ENCODE peak calls at places on chromosomes 3 and 15, in five cellular contexts. O is neural progenitor cell, Y is HepG2, P is fibroblast of lung, M is H1. E is an unnamed sample.

GRCh38 chr3:152100491-152101086 is 168.1 kb upstream of the MBNL1 start:
- DNase-seq in O (no peak), Y (no peak), P (no peak), M (no peak), E (no peak)

GRCh38 chr3:20080956-20081554 is 40.8 kb downstream of the KAT2B start:
- DNase-seq in O (no peak), Y (peak), P (peak), M (no peak), E (peak)

GRCh38 chr3:25962255-25962654 is 172.4 kb downstream of the OXSM start:
- DNase-seq in O (peak), Y (peak), P (no peak), M (no peak), E (no peak)

GRCh38 chr3:115651089-115651488 is 27.8 kb downstream of the GAP43 start:
- DNase-seq in O (no peak), Y (no peak), P (no peak), M (no peak), E (no peak)

GRCh38 chr3:8730641-8731040 is 3.0 kb upstream of the CAV3 start:
- DNase-seq in O (no peak), Y (no peak), P (peak), M (no peak), E (peak)

GRCh38 chr3:45644467-45645201 is 44.6 kb upstream of the SACM1L start:
- DNase-seq in O (no peak), Y (no peak), P (peak), M (no peak), E (peak)

GRCh38 chr15:75669191-75669878 is 21.6 kb downstream of the SNX33 start:
- DNase-seq in O (no peak), Y (no peak), P (peak), M (no peak), E (peak)

GRCh38 chr15:91311986-91312385 is 211.9 kb downstream of the SV2B start:
- DNase-seq in O (no peak), Y (no peak), P (no peak), M (no peak), E (no peak)

GRCh38 chr15:69225355-69226027 is 65.1 kb downstream of the GLCE start:
- DNase-seq in O (peak), Y (peak), P (peak), M (no peak), E (peak)

GRCh38 chr15:36882487-36883108 is 217.8 kb downstream of the MEIS2 start:
- DNase-seq in O (peak), Y (no peak), P (peak), M (no peak), E (no peak)

GRCh38 chr15:36883705-36884355 is 216.5 kb downstream of the MEIS2 start:
- DNase-seq in O (peak), Y (peak), P (peak), M (peak), E (peak)

GRCh38 chr15:36886135-36887011 is 214.0 kb downstream of the MEIS2 start:
- DNase-seq in O (peak), Y (no peak), P (peak), M (no peak), E (no peak)

GRCh38 chr15:36885709-36886108 is 214.6 kb downstream of the MEIS2 start:
- DNase-seq in O (no peak), Y (no peak), P (peak), M (no peak), E (no peak)

DNA sequence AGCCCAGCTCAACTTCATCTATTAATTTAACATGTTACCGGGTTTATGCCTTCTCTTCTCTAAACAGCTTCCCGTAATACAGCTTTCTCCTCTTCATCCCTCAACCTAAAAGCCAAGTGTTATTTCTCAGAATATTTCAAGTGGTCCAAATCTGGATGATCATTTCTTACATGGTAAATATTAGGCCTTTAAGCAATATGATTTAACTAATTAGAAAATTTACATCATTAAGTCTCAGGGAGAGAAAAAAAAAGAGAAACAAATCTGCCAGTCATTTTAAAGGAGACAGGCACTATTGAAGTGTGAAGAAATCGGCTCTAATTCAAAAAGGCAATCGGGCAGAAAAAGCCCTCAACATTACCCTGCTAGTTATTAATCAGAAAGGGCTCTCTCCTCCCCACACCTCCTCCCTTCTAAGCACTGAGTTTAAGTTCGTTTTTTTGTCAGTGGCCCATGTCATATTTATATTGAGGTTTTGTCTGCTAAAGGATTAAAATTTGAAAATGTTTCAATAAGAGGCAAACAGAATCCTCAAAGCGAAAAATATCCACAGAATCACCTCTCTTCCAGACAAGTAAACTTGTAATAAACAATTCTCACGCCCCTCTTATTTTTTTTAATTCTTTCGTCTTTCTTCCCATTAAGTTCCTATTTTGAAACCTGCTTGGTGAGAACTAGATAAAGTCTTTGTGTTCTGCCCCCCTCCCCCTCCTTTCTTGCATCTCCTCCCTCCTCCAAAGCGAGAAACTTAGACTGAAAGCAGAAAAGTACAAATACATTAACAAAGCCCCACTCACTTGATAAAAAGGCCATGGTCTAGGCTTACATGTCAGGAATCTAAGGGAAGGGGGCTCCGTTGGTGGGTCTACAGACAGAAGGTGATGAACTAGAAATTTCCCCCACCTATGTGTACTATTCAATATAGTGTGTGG is 215.7 kb downstream of the MEIS2 start:
- DNase-seq in O (peak), Y (no peak), P (peak), M (no peak), E (no peak)
- TF ChIP-seq EZH2 in O (no peak), Y (no peak), P (no peak), M (no peak), E (no peak)

GRCh38 chr3:187931770-187932278 is 186.6 kb upstream of the BCL6 start:
- DNase-seq in O (no peak), Y (no peak), P (no peak), M (no peak), E (no peak)

GRCh38 chr3:187939891-187940290 is 194.6 kb upstream of the BCL6 start:
- DNase-seq in O (no peak), Y (no peak), P (no peak), M (no peak), E (no peak)

GRCh38 chr3:187936676-187937075 is 191.4 kb upstream of the BCL6 start:
- DNase-seq in O (no peak), Y (no peak), P (no peak), M (no peak), E (no peak)

GRCh38 chr3:187932530-187932929 is 187.3 kb upstream of the BCL6 start:
- DNase-seq in O (no peak), Y (no peak), P (no peak), M (no peak), E (no peak)

GRCh38 chr3:187935623-187936156 is 190.4 kb upstream of the BCL6 start:
- DNase-seq in O (no peak), Y (no peak), P (no peak), M (no peak), E (no peak)
- H3K4me2 ChIP-seq in O (no peak), Y (no peak), P (no peak), M (no peak), E (peak)

DNA sequence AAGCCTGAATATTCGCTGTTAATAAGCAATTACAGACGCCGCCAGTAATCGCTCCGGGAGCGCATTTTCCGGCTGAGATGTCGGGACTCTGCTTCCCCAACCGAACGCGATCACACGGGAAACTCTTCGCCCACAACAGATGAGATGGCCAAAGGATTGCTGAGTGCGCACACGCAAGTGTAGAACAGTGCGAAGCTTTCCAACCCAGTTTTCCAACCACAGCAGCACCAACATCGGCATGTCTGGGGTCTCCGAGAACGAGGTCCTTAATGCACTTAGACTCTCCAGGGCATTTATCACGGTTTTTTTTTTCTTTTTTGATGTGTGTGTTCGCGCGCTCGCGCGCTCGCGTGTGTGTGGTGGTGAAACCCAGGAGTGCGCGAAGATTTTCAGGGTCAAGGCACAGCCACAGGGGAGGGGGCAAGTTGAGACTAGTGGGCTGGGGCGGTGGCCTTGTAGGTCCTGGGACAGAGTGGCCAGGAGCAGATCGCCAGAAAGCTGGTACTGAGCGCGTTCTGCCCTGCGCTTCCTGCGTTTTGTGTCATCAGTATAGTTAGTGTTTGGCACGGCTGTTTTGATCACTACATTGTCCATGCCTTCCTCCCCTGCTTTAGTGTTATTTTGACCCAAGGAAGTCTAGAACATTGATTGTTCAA is 1.8 kb upstream of the EOMES start:
- DNase-seq in O (peak), Y (no peak), P (no peak), M (peak), E (no peak)
- TF ChIP-seq EZH2 in O (peak), Y (no peak), P (peak), M (peak), E (no peak)

GRCh38 chr15:60017538-60018199 is 13.6 kb downstream of the FOXB1 start:
- DNase-seq in O (no peak), Y (no peak), P (peak), M (no peak), E (peak)

GRCh38 chr15:60021589-60022378 is 17.7 kb downstream of the FOXB1 start:
- DNase-seq in O (no peak), Y (no peak), P (peak), M (no peak), E (peak)

GRCh38 chr15:60026555-60026954 is 22.4 kb downstream of the FOXB1 start:
- DNase-seq in O (no peak), Y (no peak), P (peak), M (no peak), E (no peak)

GRCh38 chr15:60022379-60022741 is 18.2 kb downstream of the FOXB1 start:
- DNase-seq in O (no peak), Y (no peak), P (no peak), M (no peak), E (no peak)

DNA sequence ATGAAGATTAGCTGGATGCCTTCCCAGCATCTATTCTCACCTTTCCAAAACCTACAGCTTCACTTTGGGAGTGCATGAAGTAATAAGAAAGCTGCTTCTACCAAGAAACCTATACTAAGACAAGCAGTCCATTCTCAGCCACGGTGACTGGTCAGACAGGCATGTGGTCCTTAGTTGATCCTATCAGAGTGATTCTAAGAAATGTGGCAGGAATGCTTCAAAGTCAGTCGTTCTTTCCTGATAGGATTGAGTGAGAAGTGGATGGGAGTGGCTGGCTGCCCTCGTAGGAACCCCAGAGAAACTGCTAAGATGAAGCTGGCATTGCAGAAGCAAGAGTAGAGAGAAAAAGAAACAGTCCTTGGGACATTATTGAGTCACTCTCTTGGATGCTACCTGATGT is 16.6 kb downstream of the FOXB1 start:
- DNase-seq in O (no peak), Y (no peak), P (peak), M (no peak), E (no peak)
- H3K4me2 ChIP-seq in O (no peak), Y (no peak), P (no peak), M (no peak), E (no peak)